ENCODE peak calls at places on chromosomes 11 and 22, in six cellular contexts. P, Z, K, S, G and N are unnamed samples.

GRCh38 chr11:21295508-21295907 is 626.1 kb downstream of the NELL1 start:
- DNase-seq in Z (no peak), S (no peak), P (no peak), G (no peak), K (no peak), N (no peak)

GRCh38 chr11:16280256-16280682 is 76.1 kb downstream of the SOX6 start:
- DNase-seq in Z (no peak), G (no peak), K (peak), S (no peak), P (peak), N (no peak)

GRCh38 chr11:57467508-57468157 is 7.3 kb downstream of the RTN4RL2 start:
- DNase-seq in P (no peak), Z (no peak), G (peak), K (no peak), S (no peak), N (no peak)

GRCh38 chr11:2777396-2777795 is 77.6 kb upstream of the KCNQ1OT1 start:
- DNase-seq in S (no peak), G (peak), Z (no peak), K (no peak), P (no peak), N (peak)

GRCh38 chr11:6402561-6402981 is 12.3 kb downstream of the SMPD1 start:
- DNase-seq in S (no peak), Z (no peak), P (no peak), K (no peak), G (no peak), N (peak)

GRCh38 chr11:76918941-76919386 is 58.2 kb downstream of the ACER3 start:
- DNase-seq in S (peak), Z (no peak), K (peak), P (peak), G (no peak), N (peak)

GRCh38 chr11:60905551-60906113 is 753 bp downstream of the PRPF19 start:
- DNase-seq in S (peak), Z (no peak), G (no peak), P (peak), K (no peak), N (peak)

GRCh38 chr22:34072585-34072984 is 152.3 kb upstream of the LARGE1 start:
- DNase-seq in S (no peak), K (no peak), G (no peak), Z (no peak), P (no peak), N (no peak)

GRCh38 chr11:57210731-57211335 is 26.2 kb downstream of the APLNR start:
- DNase-seq in S (no peak), G (no peak), P (no peak), K (no peak), Z (no peak), N (no peak)

GRCh38 chr11:112790286-112790685 is 170.9 kb upstream of the NCAM1 start:
- DNase-seq in Z (no peak), G (no peak), S (no peak), K (no peak), P (no peak), N (no peak)

GRCh38 chr22:27502327-27502726 is 299.2 kb downstream of the MN1 start:
- DNase-seq in S (no peak), Z (no peak), P (no peak), G (no peak), K (no peak), N (no peak)

GRCh38 chr11:47586043-47586442 is 435 bp upstream of the FAM180B start:
- DNase-seq in G (no peak), Z (no peak), S (no peak), K (no peak), P (no peak), N (no peak)

GRCh38 chr11:108025387-108026080 is 16.8 kb downstream of the CUL5 start:
- DNase-seq in G (no peak), Z (no peak), K (no peak), S (no peak), P (no peak), N (peak)

GRCh38 chr11:91435694-91436375 is 788.8 kb upstream of the FAT3 start:
- DNase-seq in S (no peak), K (peak), P (no peak), G (no peak), Z (no peak), N (no peak)

GRCh38 chr11:115257286-115258077 is 246.7 kb downstream of the CADM1 start:
- DNase-seq in G (peak), S (no peak), Z (no peak), K (no peak), P (no peak), N (no peak)

GRCh38 chr22:27212617-27213177 is 555.3 kb downstream of the MIAT start:
- DNase-seq in G (no peak), K (peak), Z (no peak), P (peak), S (no peak), N (peak)

GRCh38 chr11:111541209-111542061 is 915 bp downstream of the LAYN start:
- DNase-seq in P (no peak), Z (peak), S (peak), G (peak), K (no peak), N (peak)

GRCh38 chr11:2532704-2533641 is 88.2 kb downstream of the KCNQ1 start:
- DNase-seq in Z (peak), P (peak), S (peak), G (peak), K (peak), N (peak)

GRCh38 chr11:67291481-67292381 is 2.6 kb downstream of the ANKRD13D start:
- DNase-seq in S (no peak), Z (no peak), P (no peak), K (no peak), G (no peak), N (no peak)

GRCh38 chr11:64094463-64095223 is 58.9 kb downstream of the FLRT1 start:
- DNase-seq in Z (no peak), P (peak), S (no peak), K (peak), G (no peak), N (peak)

GRCh38 chr22:21013742-21014201 is 1.2 kb upstream of the P2RX6 start:
- DNase-seq in S (no peak), Z (no peak), G (no peak), P (no peak), K (no peak), N (no peak)

GRCh38 chr22:24417901-24418641 is 9.3 kb upstream of the ADORA2A start:
- DNase-seq in S (peak), K (no peak), G (no peak), Z (no peak), P (no peak), N (peak)

GRCh38 chr11:80586464-80586863 is 1145.6 kb upstream of the TENM4 start:
- DNase-seq in G (no peak), S (no peak), P (no peak), K (no peak), Z (no peak), N (peak)

GRCh38 chr11:121711900-121712424 is 259.2 kb upstream of the SORL1-AS1 start:
- DNase-seq in S (no peak), Z (no peak), P (no peak), K (no peak), G (no peak), N (peak)

GRCh38 chr22:19041403-19042074 is 80.7 kb downstream of the DGCR2 start:
- DNase-seq in P (no peak), S (no peak), G (no peak), Z (no peak), K (no peak), N (no peak)
- TF ChIP-seq USF2 in P (no peak), S (no peak), G (no peak), Z (no peak), K (no peak), N (no peak)

DNA sequence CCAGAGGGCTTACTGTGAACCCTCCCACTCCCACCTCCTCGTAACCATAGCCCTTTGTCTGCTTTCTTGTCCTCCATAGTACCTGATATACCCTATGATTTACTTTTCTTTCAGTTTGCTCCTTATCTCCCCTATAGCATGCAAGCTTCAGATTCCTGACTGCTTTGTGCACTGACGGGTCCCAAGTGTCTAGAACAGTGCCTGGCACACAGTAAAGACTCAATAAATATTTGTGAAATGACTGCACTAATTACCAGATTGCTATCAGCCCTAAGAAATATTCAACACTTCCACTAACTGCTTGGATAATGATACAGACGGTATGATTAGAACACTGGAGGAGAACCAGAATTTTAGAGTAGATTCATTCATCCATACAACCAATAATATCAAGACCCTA is 33.0 kb downstream of the ISX start:
- DNase-seq in S (no peak), P (no peak), Z (no peak), K (no peak), G (no peak), N (no peak)
- TF ChIP-seq USF2 in S (no peak), P (no peak), Z (no peak), K (no peak), G (no peak), N (no peak)

GRCh38 chr11:444397-445144 is 2.8 kb upstream of the ANO9 start:
- DNase-seq in P (peak), Z (no peak), G (no peak), K (no peak), S (no peak), N (peak)
- TF ChIP-seq USF2 in P (no peak), Z (no peak), G (no peak), K (no peak), S (no peak), N (no peak)

GRCh38 chr11:68380786-68381622 is 68.6 kb downstream of the LRP5 start:
- DNase-seq in Z (no peak), S (no peak), P (no peak), K (peak), G (no peak), N (peak)
- TF ChIP-seq USF2 in Z (no peak), S (no peak), P (no peak), K (no peak), G (no peak), N (no peak)

GRCh38 chr11:33658195-33658900 is 42.3 kb downstream of the C11orf91 start:
- DNase-seq in P (peak), Z (no peak), K (no peak), S (no peak), G (no peak), N (no peak)

GRCh38 chr11:33663121-33663520 is 37.5 kb downstream of the C11orf91 start:
- DNase-seq in S (no peak), K (no peak), P (no peak), Z (no peak), G (no peak), N (no peak)

GRCh38 chr11:33664166-33664565 is 36.5 kb downstream of the C11orf91 start:
- DNase-seq in K (no peak), P (no peak), S (no peak), G (no peak), Z (no peak), N (no peak)

GRCh38 chr11:33659370-33660139 is 41.1 kb downstream of the C11orf91 start:
- DNase-seq in Z (no peak), G (no peak), P (no peak), K (no peak), S (no peak), N (no peak)

DNA sequence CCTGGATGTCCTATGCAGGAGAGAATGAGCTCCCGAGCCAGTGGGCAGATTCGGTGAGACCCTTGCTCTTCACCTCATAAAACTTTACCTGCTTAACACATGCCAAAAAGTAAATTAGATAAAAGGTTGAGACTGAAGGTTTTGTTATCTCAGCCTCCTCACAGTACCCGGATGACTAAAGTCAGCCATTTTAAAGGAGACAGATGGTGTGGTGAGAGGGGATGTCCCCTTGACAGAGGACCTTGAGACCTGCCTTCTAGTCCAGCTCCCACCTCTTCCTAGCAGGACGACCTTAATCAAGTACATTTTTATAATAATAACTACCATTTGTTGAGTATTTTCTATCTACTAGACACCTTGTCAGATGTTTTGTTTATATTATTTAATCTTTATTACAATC is 39.7 kb downstream of the C11orf91 start:
- DNase-seq in Z (no peak), P (no peak), S (no peak), G (no peak), K (no peak), N (no peak)
- TF ChIP-seq USF2 in Z (no peak), P (no peak), S (no peak), G (no peak), K (no peak), N (no peak)

GRCh38 chr22:29510542-29510941 is 30.5 kb downstream of the NEFH start:
- DNase-seq in S (no peak), P (no peak), K (no peak), Z (no peak), G (no peak), N (no peak)

GRCh38 chr22:29511126-29511854 is 31.3 kb downstream of the NEFH start:
- DNase-seq in Z (no peak), P (no peak), G (no peak), K (no peak), S (no peak), N (no peak)

GRCh38 chr22:29512031-29512430 is 32.0 kb downstream of the NEFH start:
- DNase-seq in P (no peak), Z (no peak), K (no peak), S (no peak), G (no peak), N (no peak)

GRCh38 chr22:29509815-29510214 is 29.8 kb downstream of the NEFH start:
- DNase-seq in K (no peak), G (no peak), S (no peak), Z (no peak), P (no peak), N (no peak)

DNA sequence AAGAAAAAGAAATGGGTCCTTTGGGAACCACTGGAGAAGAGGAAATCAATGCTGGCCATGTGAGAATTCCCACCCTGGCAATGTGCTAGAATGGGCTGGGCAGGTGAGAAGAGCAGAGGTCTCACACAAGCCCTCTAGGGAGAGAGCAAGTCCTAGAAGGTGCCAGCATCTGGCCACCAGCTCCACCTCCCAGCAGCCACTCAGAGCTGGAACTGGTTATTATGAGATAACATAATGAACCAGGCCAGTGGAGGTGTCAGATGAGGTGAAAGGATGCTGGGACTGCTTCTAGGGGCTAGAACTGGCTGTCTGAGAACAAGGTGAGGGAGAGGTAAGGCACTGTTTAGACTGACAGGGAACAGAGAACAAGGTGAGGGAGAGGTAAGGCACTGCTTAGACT is 29.3 kb downstream of the NEFH start:
- DNase-seq in P (no peak), G (no peak), Z (no peak), S (no peak), K (no peak), N (no peak)
- TF ChIP-seq USF2 in P (no peak), G (no peak), Z (no peak), S (no peak), K (no peak), N (no peak)

DNA sequence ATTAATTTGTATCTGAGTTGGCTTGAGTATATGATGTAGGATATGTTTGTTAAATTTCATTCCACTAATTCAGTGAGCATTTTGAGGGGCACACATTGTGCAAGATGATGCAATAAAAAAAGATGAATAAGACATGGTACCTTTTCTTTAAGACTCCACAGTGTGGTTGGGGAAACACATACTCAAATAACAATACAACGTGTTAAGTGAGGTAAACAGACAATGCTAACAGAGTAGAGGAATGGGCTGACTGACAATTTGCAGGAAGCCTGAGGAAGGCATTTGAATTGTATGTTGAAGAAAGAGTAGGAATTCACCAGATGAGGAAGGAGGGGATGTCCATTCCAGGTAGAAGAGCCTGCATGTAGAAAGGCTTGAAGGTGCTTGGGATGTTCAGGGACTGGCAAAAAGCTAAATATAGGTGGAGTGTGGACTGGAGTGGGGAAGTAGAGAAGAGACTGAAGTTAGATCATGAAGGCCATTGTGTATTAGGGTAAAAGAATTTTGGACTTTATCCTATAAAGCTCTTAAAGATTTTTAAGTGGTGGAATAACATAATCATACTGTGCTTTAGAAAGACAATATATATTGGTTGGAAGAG is 6.8 kb downstream of the RNF169 start:
- DNase-seq in P (no peak), Z (no peak), K (no peak), S (no peak), G (no peak), N (peak)
- TF ChIP-seq USF2 in P (no peak), Z (no peak), K (no peak), S (no peak), G (no peak), N (no peak)

GRCh38 chr11:23856654-23857053 is 640.2 kb upstream of the LUZP2 start:
- DNase-seq in P (no peak), K (no peak), Z (no peak), S (no peak), G (no peak), N (peak)
- TF ChIP-seq USF2 in P (no peak), K (no peak), Z (no peak), S (no peak), G (no peak), N (no peak)

DNA sequence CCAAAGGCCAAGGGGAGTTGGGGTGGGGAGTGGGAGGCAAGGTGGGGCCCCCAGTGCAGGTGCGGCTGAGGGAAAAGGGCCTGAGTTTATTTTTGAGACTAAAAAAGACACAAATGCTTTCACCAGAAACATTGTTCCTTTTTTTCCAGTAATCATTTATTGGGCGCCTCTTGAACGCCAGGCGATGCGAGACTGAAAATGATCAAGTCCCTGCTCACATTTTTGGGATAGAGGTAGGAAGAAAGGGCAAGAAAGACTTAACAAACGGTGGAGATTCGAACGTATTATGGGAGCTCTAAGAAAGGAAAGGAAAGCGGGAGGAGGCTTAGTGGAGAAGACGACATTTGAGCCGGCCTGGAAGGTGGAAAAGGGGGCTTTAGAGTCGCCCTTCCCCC is 796 bp upstream of the SF3B2 start:
- DNase-seq in S (no peak), P (no peak), G (no peak), Z (no peak), K (no peak), N (no peak)
- TF ChIP-seq USF2 in S (no peak), P (no peak), G (no peak), Z (no peak), K (no peak), N (no peak)

GRCh38 chr11:85843929-85844328 is 11.3 kb upstream of the CCDC83 start:
- DNase-seq in S (no peak), G (no peak), Z (no peak), K (no peak), P (no peak), N (no peak)

GRCh38 chr11:85848556-85848955 is 6.6 kb upstream of the CCDC83 start:
- DNase-seq in S (no peak), P (no peak), Z (no peak), G (no peak), K (no peak), N (no peak)

GRCh38 chr11:85844439-85845051 is 10.6 kb upstream of the CCDC83 start:
- DNase-seq in P (no peak), K (peak), Z (no peak), S (no peak), G (no peak), N (peak)

GRCh38 chr11:85847436-85847835 is 7.7 kb upstream of the CCDC83 start:
- DNase-seq in G (no peak), S (no peak), P (no peak), K (no peak), Z (no peak), N (no peak)

DNA sequence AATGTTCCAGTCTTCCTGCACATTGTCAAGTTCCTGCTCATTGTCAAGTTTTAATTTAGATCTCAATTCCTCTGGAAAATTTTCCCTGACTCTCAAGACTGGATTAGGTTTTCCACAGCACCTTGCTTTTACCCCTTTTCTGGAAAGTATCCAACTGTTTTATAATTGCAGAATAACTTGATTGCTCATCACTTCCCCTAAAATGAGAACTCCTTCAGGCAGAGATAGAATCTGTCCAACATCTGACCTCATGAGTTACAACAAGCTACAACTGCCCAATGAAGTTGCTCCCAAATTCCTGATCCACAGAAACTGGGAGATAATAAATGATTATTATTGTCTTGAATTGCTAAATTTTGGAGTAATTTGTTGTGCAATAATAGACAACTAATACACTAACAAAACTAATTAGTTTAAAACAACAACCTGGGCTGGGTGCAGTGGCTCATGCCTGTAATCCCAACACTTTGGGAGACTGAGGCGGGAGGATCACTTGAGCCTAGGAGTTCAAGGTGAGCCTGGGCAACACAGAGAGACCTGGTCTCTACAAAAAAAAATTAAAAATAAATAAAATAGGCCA is 10.0 kb upstream of the CCDC83 start:
- DNase-seq in K (no peak), P (no peak), G (no peak), S (no peak), Z (no peak), N (peak)
- TF ChIP-seq USF2 in K (no peak), P (no peak), G (no peak), S (no peak), Z (no peak), N (no peak)